ENCODE peak calls at places on chromosome 14, in four cellular contexts. T is upper lobe of right lung, R is left lung, W is cardiac muscle cell. O is an unnamed sample. For H3K4me1, the result is how much of the 10 kb centered on the place peaks cover.

GRCh38 chr14:86532219-86532618 is 1002.3 kb downstream of the FLRT2 start:
- DNase-seq in T (no peak), R (no peak), W (peak), O (no peak)

GRCh38 chr14:61154606-61155005 is 126.5 kb downstream of the TMEM30B start:
- DNase-seq in T (no peak), R (no peak), W (no peak), O (no peak)

GRCh38 chr14:81589381-81590065 is 55.9 kb upstream of the SEL1L start:
- DNase-seq in T (no peak), R (no peak), W (no peak), O (no peak)

GRCh38 chr14:50247245-50247644 is 15.9 kb upstream of the SOS2 start:
- DNase-seq in T (no peak), R (no peak), W (no peak), O (no peak)

GRCh38 chr14:98018626-98019025 is 1221.4 kb downstream of the VRK1 start:
- DNase-seq in T (no peak), R (no peak), W (no peak), O (no peak)

GRCh38 chr14:90552465-90553297 is 155.9 kb downstream of the CALM1 start:
- DNase-seq in T (peak), R (no peak), W (no peak), O (no peak)

GRCh38 chr14:105346200-105346533 is 31.6 kb downstream of the PACS2 start:
- DNase-seq in T (no peak), R (no peak), W (no peak), O (no peak)

GRCh38 chr14:41062826-41063225 is 543.9 kb upstream of the LRFN5 start:
- DNase-seq in T (no peak), R (no peak), W (no peak), O (no peak)

GRCh38 chr14:73188501-73188903 is 48.8 kb upstream of the PAPLN start:
- DNase-seq in T (no peak), R (no peak), W (peak), O (no peak)

GRCh38 chr14:69852897-69853296 is 26.3 kb upstream of the SMOC1 start:
- DNase-seq in T (no peak), R (no peak), W (no peak), O (no peak)

GRCh38 chr14:69043007-69043444 is 63.9 kb upstream of the ACTN1 start:
- DNase-seq in T (peak), R (peak), W (no peak), O (no peak)

GRCh38 chr14:38074754-38075153 is 132.9 kb upstream of the SSTR1 start:
- DNase-seq in T (no peak), R (no peak), W (no peak), O (no peak)

GRCh38 chr14:35331605-35332516 is 39.7 kb downstream of the PSMA6 start:
- DNase-seq in T (peak), R (peak), W (peak), O (no peak)

GRCh38 chr14:104933721-104934379 is 9.2 kb downstream of the PLD4 start:
- DNase-seq in T (peak), R (no peak), W (no peak), O (no peak)

GRCh38 chr14:38646391-38646790 is 390.5 kb upstream of the CLEC14A start:
- DNase-seq in T (no peak), R (no peak), W (no peak), O (no peak)

GRCh38 chr14:51650721-51651387 is 856 bp upstream of the FRMD6 start:
- DNase-seq in T (no peak), R (no peak), W (no peak), O (no peak)

GRCh38 chr14:99707921-99708320 is 23.8 kb downstream of the CYP46A1 start:
- DNase-seq in T (no peak), R (no peak), W (no peak), O (no peak)

GRCh38 chr14:80906336-80906735 is 35.2 kb downstream of the CEP128 start:
- DNase-seq in T (no peak), R (no peak), W (no peak), O (no peak)

GRCh38 chr14:101992708-101993107 is 28.3 kb downstream of the DYNC1H1 start:
- DNase-seq in T (no peak), R (no peak), W (no peak), O (no peak)

GRCh38 chr14:102029956-102030355 is 56.9 kb downstream of the HSP90AA1 start:
- DNase-seq in T (no peak), R (no peak), W (no peak), O (no peak)

GRCh38 chr14:94685166-94685581 is 73.0 kb downstream of the SERPINA3 start:
- DNase-seq in T (peak), R (no peak), W (no peak), O (no peak)

GRCh38 chr14:105530446-105531087 is 4.2 kb downstream of the TMEM121 start:
- DNase-seq in T (no peak), R (no peak), W (no peak), O (no peak)

GRCh38 chr14:103391048-103391447 is 5.8 kb downstream of the MARK3 start:
- DNase-seq in T (no peak), R (no peak), W (peak), O (no peak)
- H3K4me1 ChIP-seq in T (half or more), R (under half), W (under half), O (under half)

DNA sequence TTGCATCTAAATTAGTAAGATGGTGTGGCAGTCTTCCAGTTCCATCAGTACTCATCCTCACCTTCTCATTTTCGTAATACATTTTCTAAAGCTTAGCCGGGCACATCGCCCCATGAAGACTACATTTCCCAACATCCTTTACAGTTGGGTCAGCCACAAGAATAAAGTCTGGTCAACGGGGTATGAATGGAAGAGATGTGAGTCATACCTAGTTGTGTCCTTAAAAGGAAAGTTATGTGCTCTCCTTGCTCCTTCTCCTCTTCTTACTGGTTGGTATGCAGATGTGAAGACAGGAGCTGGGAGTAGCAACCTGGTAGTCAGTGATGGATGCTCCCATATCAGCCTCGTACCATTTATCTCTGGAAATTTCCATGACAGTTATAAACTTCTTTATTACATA is 35.9 kb upstream of the EGLN3 start:
- DNase-seq in T (no peak), R (no peak), W (peak), O (peak)
- H3K27ac ChIP-seq in T (no peak), R (no peak), W (no peak), O (no peak)

GRCh38 chr14:22469541-22470303 is 119.3 kb downstream of the DAD1 start:
- DNase-seq in T (no peak), R (no peak), W (no peak), O (no peak)
- H3K4me1 ChIP-seq in T (under half), R (under half), W (under half), O (under half)

GRCh38 chr14:55641290-55641689 is 61.3 kb downstream of the KTN1 start:
- DNase-seq in T (no peak), R (no peak), W (no peak), O (no peak)
- H3K27ac ChIP-seq in T (no peak), R (no peak), W (peak), O (no peak)

GRCh38 chr14:67941456-67942018 is 122.0 kb downstream of the RAD51B start:
- DNase-seq in T (no peak), R (no peak), W (peak), O (no peak)
- H3K4me1 ChIP-seq in T (under half), R (under half), W (under half), O (under half)

GRCh38 chr14:58455593-58456265 is 28.2 kb downstream of the KIAA0586 start:
- DNase-seq in T (no peak), R (no peak), W (no peak), O (no peak)
- H3K27ac ChIP-seq in T (no peak), R (no peak), W (no peak), O (no peak)

GRCh38 chr14:75591987-75592575 is 13.7 kb downstream of the FLVCR2 start:
- DNase-seq in T (no peak), R (no peak), W (no peak), O (no peak)
- H3K4me1 ChIP-seq in T (under half), R (under half), W (under half), O (under half)